ENCODE peak calls at places on chromosomes 12 and 14, in five cellular contexts. One of them, this sample, is unnamed.

GRCh38 chr12:103645202-103645601 is 58.1 kb downstream of the STAB2 start:
- DNase-seq in nephron progenitor cell: no peak
- DNase-seq in H9: no peak
- DNase-seq in AG09319: no peak
- DNase-seq in neural progenitor cell: no peak
- DNase-seq in this sample: no peak

GRCh38 chr14:68789002-68789797 is 3.7 kb downstream of the ZFP36L1 start:
- DNase-seq in AG09319: no peak
- DNase-seq in H9: peak; percentile 84
- DNase-seq in neural progenitor cell: peak; percentile 76
- DNase-seq in nephron progenitor cell: peak; percentile 68
- DNase-seq in this sample: peak; percentile 75

GRCh38 chr14:97603201-97603600 is 806.0 kb downstream of the VRK1 start:
- DNase-seq in AG09319: no peak
- DNase-seq in nephron progenitor cell: no peak
- DNase-seq in H9: no peak
- DNase-seq in neural progenitor cell: no peak
- DNase-seq in this sample: no peak

GRCh38 chr14:98184467-98184866 is 1087.5 kb downstream of the BCL11B start:
- DNase-seq in neural progenitor cell: no peak
- DNase-seq in AG09319: no peak
- DNase-seq in H9: no peak
- DNase-seq in nephron progenitor cell: no peak
- DNase-seq in this sample: no peak

GRCh38 chr12:2337031-2338010 is 284.5 kb downstream of the CACNA1C start:
- DNase-seq in AG09319: no peak
- DNase-seq in nephron progenitor cell: no peak
- DNase-seq in H9: no peak
- DNase-seq in neural progenitor cell: no peak
- DNase-seq in this sample: no peak

GRCh38 chr12:102735104-102735503 is 181.9 kb downstream of the PAH start:
- DNase-seq in AG09319: no peak
- DNase-seq in nephron progenitor cell: no peak
- DNase-seq in H9: no peak
- DNase-seq in neural progenitor cell: no peak
- DNase-seq in this sample: no peak

GRCh38 chr14:21204167-21205025 is 48.5 kb upstream of the OR5AU1 start:
- DNase-seq in AG09319: no peak
- DNase-seq in H9: no peak
- DNase-seq in neural progenitor cell: no peak
- DNase-seq in nephron progenitor cell: no peak
- DNase-seq in this sample: no peak

GRCh38 chr14:65134651-65135579 is 32.6 kb upstream of the MAX start:
- DNase-seq in AG09319: no peak
- DNase-seq in neural progenitor cell: no peak
- DNase-seq in nephron progenitor cell: no peak
- DNase-seq in H9: no peak
- DNase-seq in this sample: no peak

GRCh38 chr12:127485528-127485927 is 781.4 kb upstream of the TMEM132C start:
- DNase-seq in H9: no peak
- DNase-seq in neural progenitor cell: no peak
- DNase-seq in AG09319: peak; percentile 69
- DNase-seq in nephron progenitor cell: no peak
- DNase-seq in this sample: no peak

GRCh38 chr12:54140958-54141388 is 47.8 kb downstream of the SMUG1 start:
- DNase-seq in H9: no peak
- DNase-seq in AG09319: no peak
- DNase-seq in neural progenitor cell: peak; percentile 48
- DNase-seq in nephron progenitor cell: no peak
- DNase-seq in this sample: no peak

GRCh38 chr14:52279405-52279804 is 11.9 kb downstream of the PTGDR start:
- DNase-seq in neural progenitor cell: no peak
- DNase-seq in AG09319: no peak
- DNase-seq in nephron progenitor cell: no peak
- DNase-seq in H9: no peak
- DNase-seq in this sample: no peak

GRCh38 chr12:24895612-24896011 is 53.3 kb downstream of the BCAT1 start:
- DNase-seq in H9: no peak
- DNase-seq in neural progenitor cell: no peak
- DNase-seq in AG09319: no peak
- DNase-seq in nephron progenitor cell: no peak
- DNase-seq in this sample: no peak

GRCh38 chr14:89620436-89620835 is 203.4 kb upstream of the FOXN3 start:
- DNase-seq in nephron progenitor cell: no peak
- DNase-seq in neural progenitor cell: no peak
- DNase-seq in H9: no peak
- DNase-seq in AG09319: no peak
- DNase-seq in this sample: no peak

GRCh38 chr12:13135336-13136178 is 32.1 kb upstream of the GSG1 start:
- DNase-seq in neural progenitor cell: no peak
- DNase-seq in AG09319: peak; percentile 58
- DNase-seq in nephron progenitor cell: no peak
- DNase-seq in H9: peak; percentile 71
- DNase-seq in this sample: no peak

GRCh38 chr14:75427126-75427481 is 718 bp upstream of the JDP2 start:
- DNase-seq in AG09319: no peak
- DNase-seq in neural progenitor cell: peak; percentile 36
- DNase-seq in H9: no peak
- DNase-seq in nephron progenitor cell: no peak
- DNase-seq in this sample: no peak

GRCh38 chr14:75428230-75429104 is 645 bp downstream of the JDP2 start:
- DNase-seq in H9: no peak
- DNase-seq in nephron progenitor cell: peak; percentile 40
- DNase-seq in AG09319: no peak
- DNase-seq in neural progenitor cell: no peak
- DNase-seq in this sample: peak; percentile 30

GRCh38 chr14:75426332-75427125 is 1.3 kb upstream of the JDP2 start:
- DNase-seq in neural progenitor cell: no peak
- DNase-seq in H9: no peak
- DNase-seq in AG09319: no peak
- DNase-seq in nephron progenitor cell: no peak
- DNase-seq in this sample: no peak

GRCh38 chr14:75429562-75429961 is 1.7 kb downstream of the JDP2 start:
- DNase-seq in neural progenitor cell: no peak
- DNase-seq in nephron progenitor cell: no peak
- DNase-seq in H9: peak; percentile 8
- DNase-seq in AG09319: no peak
- DNase-seq in this sample: no peak

DNA sequence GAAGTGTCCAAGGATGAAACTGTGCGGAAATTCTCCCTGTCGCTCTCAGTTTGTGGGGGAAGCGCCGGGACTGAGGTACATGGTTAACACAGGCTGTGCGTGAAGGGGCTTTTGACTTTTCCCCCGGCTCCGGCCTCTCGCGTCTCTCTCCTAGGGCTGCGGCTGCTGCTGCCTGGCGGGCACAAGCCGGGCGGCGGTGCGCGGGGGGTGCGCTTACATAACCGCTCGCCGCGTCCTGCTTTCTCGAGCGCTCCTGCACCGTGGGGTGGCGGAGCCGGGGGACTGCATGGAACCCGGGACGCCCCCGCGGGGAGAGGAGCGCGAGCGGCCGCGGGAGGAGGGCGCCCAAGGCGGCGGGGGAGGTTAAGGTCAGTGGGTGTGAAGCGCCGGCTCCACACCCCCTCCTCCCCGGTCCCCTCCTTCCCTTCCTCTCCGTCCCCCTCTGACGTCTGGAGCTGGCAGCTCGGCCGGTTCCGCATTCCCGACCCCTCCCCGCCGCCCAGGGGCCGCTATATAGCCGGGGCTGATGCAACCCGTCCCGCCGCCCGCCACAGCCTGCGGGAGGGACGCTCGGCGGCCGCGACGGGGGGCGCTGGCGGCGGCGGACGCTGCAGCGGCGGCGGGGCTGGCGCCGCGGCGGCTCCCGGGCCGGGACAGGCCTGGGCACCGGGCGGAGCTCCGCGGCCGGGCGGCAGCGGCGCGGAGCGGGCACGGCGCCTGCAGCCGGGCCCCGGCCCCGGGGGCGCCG is at the start of gene JDP2:
- DNase-seq in H9: peak; percentile 78
- DNase-seq in nephron progenitor cell: peak; percentile 84
- DNase-seq in AG09319: peak; percentile 67
- DNase-seq in neural progenitor cell: peak; percentile 89
- DNase-seq in this sample: peak; percentile 72
- TF ChIP-seq CTCF in H9: no peak
- TF ChIP-seq CTCF in nephron progenitor cell: no peak
- TF ChIP-seq CTCF in AG09319: no peak
- TF ChIP-seq CTCF in neural progenitor cell: peak; percentile 13
- TF ChIP-seq CTCF in this sample: no peak

DNA sequence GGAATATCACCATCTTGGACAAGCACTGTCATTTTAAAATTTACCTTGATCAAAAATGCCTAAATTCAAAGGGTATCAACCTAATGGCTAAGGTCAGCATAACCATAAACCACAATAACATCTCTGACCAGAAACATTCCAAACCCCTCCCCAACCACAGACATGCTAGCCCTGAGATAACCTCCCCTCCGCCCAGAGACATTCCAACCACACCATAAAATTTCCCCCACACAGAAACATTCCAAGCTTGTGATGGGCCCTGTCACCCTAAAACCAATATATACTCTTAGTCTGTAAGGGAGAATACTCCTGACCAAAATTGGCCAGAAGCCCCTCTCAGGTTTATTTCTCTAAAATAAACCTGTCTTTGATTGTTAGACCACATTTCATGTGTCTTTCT is 17.7 kb downstream of the EPYC start:
- DNase-seq in AG09319: no peak
- DNase-seq in nephron progenitor cell: no peak
- DNase-seq in H9: no peak
- DNase-seq in neural progenitor cell: no peak
- DNase-seq in this sample: no peak
- TF ChIP-seq CTCF in AG09319: no peak
- TF ChIP-seq CTCF in nephron progenitor cell: no peak
- TF ChIP-seq CTCF in H9: no peak
- TF ChIP-seq CTCF in neural progenitor cell: no peak
- TF ChIP-seq CTCF in this sample: no peak

GRCh38 chr14:35435177-35435576 is 30.6 kb upstream of the NFKBIA start:
- DNase-seq in nephron progenitor cell: no peak
- DNase-seq in AG09319: no peak
- DNase-seq in H9: no peak
- DNase-seq in neural progenitor cell: no peak
- DNase-seq in this sample: no peak

GRCh38 chr14:35441160-35441559 is 36.6 kb upstream of the NFKBIA start:
- DNase-seq in neural progenitor cell: no peak
- DNase-seq in H9: no peak
- DNase-seq in nephron progenitor cell: no peak
- DNase-seq in AG09319: no peak
- DNase-seq in this sample: no peak

GRCh38 chr14:35444104-35444503 is 39.6 kb upstream of the NFKBIA start:
- DNase-seq in nephron progenitor cell: no peak
- DNase-seq in neural progenitor cell: no peak
- DNase-seq in H9: no peak
- DNase-seq in AG09319: no peak
- DNase-seq in this sample: no peak

DNA sequence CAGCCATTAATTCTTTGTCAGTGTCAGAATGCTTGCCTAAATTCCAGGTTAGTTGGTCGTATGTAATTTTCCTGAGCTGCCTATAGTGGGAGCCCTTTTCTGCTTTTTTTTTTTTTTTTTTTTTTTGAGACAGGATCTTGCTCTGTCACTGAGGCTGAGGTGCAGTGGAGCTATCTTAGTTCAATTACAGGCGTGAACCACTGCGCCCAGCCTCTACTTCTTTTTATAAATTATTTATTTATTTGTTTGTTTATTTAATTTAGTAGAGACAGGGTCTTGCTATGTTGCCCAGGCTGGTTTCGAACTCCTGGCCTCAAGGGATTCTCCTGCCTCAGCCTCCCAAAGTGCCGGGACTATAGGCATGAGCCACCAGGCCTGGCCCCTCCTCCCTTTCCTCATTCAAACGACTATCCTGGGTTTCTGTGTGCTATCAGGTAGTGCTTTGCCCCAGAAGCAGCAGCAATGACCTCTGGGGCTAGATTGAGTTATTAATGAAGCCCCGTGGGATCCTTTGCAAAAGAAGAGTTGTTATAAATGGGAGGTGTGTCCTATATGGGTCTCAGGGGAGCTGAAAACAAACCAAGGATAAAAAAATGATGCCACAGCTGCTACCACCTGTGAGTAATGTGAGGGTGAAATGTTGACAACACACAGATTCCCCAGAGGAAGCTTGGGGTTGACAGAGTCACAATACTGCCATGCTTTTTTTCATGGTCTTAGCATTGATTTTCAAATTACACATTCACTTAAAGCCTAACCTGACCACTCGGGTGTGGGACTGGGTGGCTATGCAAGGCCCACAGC is 34.6 kb upstream of the NFKBIA start:
- DNase-seq in neural progenitor cell: peak; percentile 11
- DNase-seq in nephron progenitor cell: no peak
- DNase-seq in H9: no peak
- DNase-seq in AG09319: no peak
- DNase-seq in this sample: no peak
- TF ChIP-seq CTCF in neural progenitor cell: peak; percentile 66
- TF ChIP-seq CTCF in nephron progenitor cell: peak; percentile 60
- TF ChIP-seq CTCF in H9: peak; percentile 76
- TF ChIP-seq CTCF in AG09319: peak; percentile 53
- TF ChIP-seq CTCF in this sample: peak; percentile 68

GRCh38 chr12:1284611-1285010 is 293.6 kb downstream of the ERC1 start:
- DNase-seq in nephron progenitor cell: no peak
- DNase-seq in H9: no peak
- DNase-seq in AG09319: no peak
- DNase-seq in neural progenitor cell: no peak
- DNase-seq in this sample: no peak

GRCh38 chr12:1282670-1283361 is 291.8 kb downstream of the ERC1 start:
- DNase-seq in neural progenitor cell: no peak
- DNase-seq in H9: no peak
- DNase-seq in nephron progenitor cell: no peak
- DNase-seq in AG09319: no peak
- DNase-seq in this sample: no peak

GRCh38 chr12:1277905-1278304 is 286.9 kb downstream of the ERC1 start:
- DNase-seq in H9: no peak
- DNase-seq in AG09319: no peak
- DNase-seq in nephron progenitor cell: no peak
- DNase-seq in neural progenitor cell: peak; percentile 4
- DNase-seq in this sample: peak; percentile 33

GRCh38 chr12:1281683-1282366 is 290.8 kb downstream of the ERC1 start:
- DNase-seq in AG09319: peak; percentile 22
- DNase-seq in neural progenitor cell: no peak
- DNase-seq in nephron progenitor cell: no peak
- DNase-seq in H9: no peak
- DNase-seq in this sample: no peak

DNA sequence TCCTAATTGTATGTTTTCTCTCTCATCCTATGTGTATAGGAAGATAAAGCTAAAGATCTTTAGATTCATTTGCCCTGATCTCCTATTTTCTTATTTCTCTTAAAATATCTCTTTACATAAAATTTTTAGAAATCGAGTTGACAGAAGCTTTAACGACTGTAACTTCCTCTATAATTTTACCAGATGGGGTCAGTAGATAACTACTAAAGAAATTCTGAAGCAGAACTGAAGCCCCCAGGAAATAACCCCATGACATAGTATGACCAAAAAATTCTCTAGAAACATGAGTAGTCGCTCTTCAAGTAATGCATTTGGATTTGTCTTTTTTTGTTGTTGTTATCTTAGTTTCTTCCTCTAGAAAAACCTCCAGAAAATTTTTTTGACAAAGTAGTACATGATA is 288.0 kb downstream of the ERC1 start:
- DNase-seq in H9: no peak
- DNase-seq in nephron progenitor cell: no peak
- DNase-seq in neural progenitor cell: no peak
- DNase-seq in AG09319: no peak
- DNase-seq in this sample: no peak
- TF ChIP-seq CTCF in H9: peak; percentile 25
- TF ChIP-seq CTCF in nephron progenitor cell: no peak
- TF ChIP-seq CTCF in neural progenitor cell: peak; percentile 18
- TF ChIP-seq CTCF in AG09319: no peak
- TF ChIP-seq CTCF in this sample: no peak